ENCODE peak calls at places on chromosomes 6 and 20, in ten cellular contexts. C is OCI-LY7, P is GM12865, T is bronchial epithelial cell, M is tibial artery, J is Peyer's patch, X is astrocyte of the spinal cord, I is mucosa of descending colon, Y is BE2C, S is tibial nerve. W is an unnamed sample.

GRCh38 chr6:157944983-157945931 is 36.4 kb upstream of the SYNJ2 start:
- DNase-seq in C (no peak), P (no peak), T (no peak), M (no peak), J (no peak), X (peak), I (no peak), Y (no peak), S (no peak), W (no peak)

GRCh38 chr6:43219119-43219518 is 10.2 kb downstream of the DNPH1 start:
- DNase-seq in C (no peak), P (no peak), T (no peak), M (peak), J (no peak), X (no peak), I (no peak), Y (no peak), S (no peak), W (no peak)

GRCh38 chr6:170094686-170095272 is 196.1 kb downstream of the DLL1 start:
- DNase-seq in C (no peak), P (no peak), T (no peak), M (peak), J (peak), X (no peak), I (no peak), Y (no peak), S (no peak), W (no peak)

GRCh38 chr6:124974770-124975377 is 12.6 kb downstream of the RNF217 start:
- DNase-seq in C (no peak), P (no peak), T (no peak), M (no peak), J (no peak), X (no peak), I (no peak), Y (no peak), S (no peak), W (no peak)

GRCh38 chr6:41976794-41977484 is 35.3 kb upstream of the CCND3 start:
- DNase-seq in C (peak), P (peak), T (peak), M (no peak), J (peak), X (peak), I (no peak), Y (no peak), S (no peak), W (peak)

GRCh38 chr6:26189905-26190304 is 102.7 kb downstream of the HFE start:
- DNase-seq in C (no peak), P (no peak), T (no peak), M (no peak), J (no peak), X (no peak), I (no peak), Y (no peak), S (no peak), W (no peak)

GRCh38 chr20:47672886-47673670 is 112.2 kb downstream of the SULF2 start:
- DNase-seq in C (no peak), P (no peak), T (no peak), M (peak), J (no peak), X (no peak), I (no peak), Y (no peak), S (no peak), W (no peak)

GRCh38 chr6:117288083-117288715 is 22.8 kb downstream of the VGLL2 start:
- DNase-seq in C (no peak), P (no peak), T (no peak), M (no peak), J (no peak), X (no peak), I (no peak), Y (no peak), S (no peak), W (no peak)

GRCh38 chr6:6221829-6222535 is 98.5 kb downstream of the F13A1 start:
- DNase-seq in C (peak), P (peak), T (peak), M (no peak), J (no peak), X (no peak), I (no peak), Y (peak), S (no peak), W (peak)

GRCh38 chr20:2593756-2594155 is 57.4 kb downstream of the TMC2 start:
- DNase-seq in C (no peak), P (no peak), T (no peak), M (no peak), J (no peak), X (no peak), I (no peak), Y (no peak), S (no peak), W (no peak)

GRCh38 chr20:38215789-38216182 is 44.7 kb downstream of the KIAA1755 start:
- DNase-seq in C (no peak), P (no peak), T (no peak), M (peak), J (no peak), X (no peak), I (no peak), Y (no peak), S (no peak), W (no peak)

GRCh38 chr20:38213607-38213940 is 47.0 kb downstream of the KIAA1755 start:
- DNase-seq in C (no peak), P (no peak), T (no peak), M (no peak), J (no peak), X (no peak), I (no peak), Y (no peak), S (no peak), W (no peak)

GRCh38 chr20:38214256-38214870 is 46.2 kb downstream of the KIAA1755 start:
- DNase-seq in C (no peak), P (no peak), T (no peak), M (peak), J (no peak), X (no peak), I (no peak), Y (no peak), S (no peak), W (no peak)

GRCh38 chr20:38216201-38216600 is 44.3 kb downstream of the KIAA1755 start:
- DNase-seq in C (no peak), P (no peak), T (no peak), M (peak), J (no peak), X (no peak), I (no peak), Y (no peak), S (no peak), W (no peak)

GRCh38 chr20:38214871-38215788 is 45.4 kb downstream of the KIAA1755 start:
- DNase-seq in C (no peak), P (no peak), T (no peak), M (peak), J (no peak), X (no peak), I (no peak), Y (no peak), S (no peak), W (no peak)
- TF ChIP-seq CTCF in C (no peak), P (no peak), T (no peak), M (no peak), J (no peak), X (peak), I (no peak), Y (peak), S (no peak), W (peak)

DNA sequence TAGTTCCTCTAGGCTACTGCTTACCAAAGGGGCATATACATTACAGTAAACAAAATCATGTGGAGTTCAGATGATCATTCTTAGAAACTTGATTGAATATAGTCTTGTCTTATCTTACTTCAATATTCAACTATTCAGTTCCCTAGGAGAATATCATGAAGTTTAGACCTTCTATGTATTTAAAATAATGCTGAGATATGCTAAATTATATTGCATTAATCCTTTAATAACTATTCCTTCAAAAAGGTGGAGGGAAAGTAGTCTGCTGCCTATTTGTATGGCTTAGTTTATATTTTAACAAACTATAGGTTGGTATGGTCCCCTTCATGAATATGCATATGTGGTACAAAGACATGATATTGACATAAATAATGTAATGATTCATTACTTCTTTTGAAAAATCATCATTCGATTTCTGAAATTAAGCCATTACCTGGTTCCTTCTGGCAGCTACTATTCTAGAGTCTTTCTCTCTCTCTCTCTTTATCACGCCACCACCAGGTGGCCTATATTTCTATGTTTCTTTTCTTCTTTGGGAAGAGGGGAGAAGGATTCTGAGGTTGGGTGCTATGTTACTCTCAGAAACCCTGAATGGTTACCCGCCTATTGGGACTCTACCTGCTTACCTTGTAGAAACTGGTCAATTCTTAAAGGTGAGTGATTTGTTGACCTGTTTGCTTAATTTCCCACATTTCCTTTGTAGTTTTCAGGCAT is 855.8 kb downstream of the HACE1 start:
- DNase-seq in C (no peak), P (no peak), T (no peak), M (no peak), J (no peak), X (no peak), I (no peak), Y (no peak), S (no peak), W (no peak)
- H3K4me3 ChIP-seq in C (no peak), P (no peak), T (no peak), M (no peak), J (no peak), X (no peak), I (no peak), Y (no peak), S (no peak), W (no peak)

DNA sequence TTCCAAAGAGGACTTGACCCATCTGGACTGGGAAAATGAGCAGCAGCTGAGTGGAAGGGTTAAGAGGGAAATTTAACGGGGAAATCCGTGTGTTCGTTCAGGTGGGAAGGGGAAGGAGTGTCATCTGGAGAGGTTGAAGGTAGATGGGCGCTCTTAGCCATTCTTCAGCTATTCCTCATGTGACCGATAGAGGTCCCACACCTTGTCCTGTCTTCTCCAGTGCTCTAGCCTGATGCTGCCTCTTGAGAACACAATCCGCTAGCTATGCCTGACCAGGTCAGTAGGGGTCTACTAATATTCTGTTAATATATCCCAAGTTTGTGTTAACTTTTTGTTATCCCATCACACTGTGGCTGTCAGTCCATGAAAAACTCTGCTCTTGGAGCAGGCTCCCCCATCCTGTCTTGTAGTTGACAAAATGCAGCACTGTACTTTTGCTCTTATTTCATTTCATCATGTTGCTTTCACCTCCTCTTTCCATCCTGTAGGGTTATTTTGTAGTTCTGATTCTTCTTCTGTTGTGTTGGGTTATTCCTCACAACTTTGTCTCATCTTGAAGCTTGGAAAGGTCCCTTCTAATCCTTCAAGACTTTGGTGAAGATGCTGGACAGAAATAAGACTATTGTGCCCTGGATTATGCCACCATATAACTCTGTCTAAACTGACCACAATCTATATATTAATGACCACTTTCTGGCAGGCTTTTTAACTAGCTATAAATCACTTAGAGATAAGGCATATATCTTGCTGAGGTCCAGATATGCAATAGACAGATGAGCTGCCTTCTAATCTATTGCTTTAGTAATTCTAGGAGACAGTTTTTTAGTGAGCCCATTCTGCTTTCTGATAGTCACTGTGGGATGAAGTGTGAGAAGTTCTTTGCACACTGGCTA is 123.4 kb upstream of the SUPT3H start:
- DNase-seq in C (peak), P (peak), T (no peak), M (no peak), J (no peak), X (no peak), I (no peak), Y (peak), S (no peak), W (peak)
- TF ChIP-seq CTCF in C (peak), P (peak), T (no peak), M (no peak), J (no peak), X (peak), I (no peak), Y (peak), S (no peak), W (peak)

DNA sequence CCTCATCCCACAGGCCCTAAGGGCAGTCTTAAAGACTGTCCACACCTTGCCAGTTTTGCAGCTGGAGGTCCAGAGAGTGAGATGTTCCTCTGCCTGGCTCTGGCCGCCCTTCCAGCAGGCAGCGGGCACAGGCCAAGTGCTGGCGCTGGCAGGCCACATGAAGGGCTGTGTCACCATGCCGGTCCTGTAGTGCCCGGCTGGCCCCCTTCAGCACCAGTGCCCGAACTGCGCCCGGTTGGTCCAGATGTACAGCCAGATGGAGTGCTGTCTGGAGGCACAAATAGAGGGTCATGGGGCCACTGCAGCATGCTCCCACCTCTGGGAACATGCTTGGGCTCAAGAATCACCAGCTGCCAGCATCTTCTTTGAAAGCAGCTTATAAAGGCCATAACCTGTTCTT is 3.8 kb downstream of the NFKBIE start:
- DNase-seq in C (no peak), P (no peak), T (no peak), M (no peak), J (no peak), X (no peak), I (no peak), Y (no peak), S (no peak), W (no peak)
- H3K4me3 ChIP-seq in C (no peak), P (peak), T (no peak), M (no peak), J (no peak), X (no peak), I (no peak), Y (no peak), S (no peak), W (no peak)

DNA sequence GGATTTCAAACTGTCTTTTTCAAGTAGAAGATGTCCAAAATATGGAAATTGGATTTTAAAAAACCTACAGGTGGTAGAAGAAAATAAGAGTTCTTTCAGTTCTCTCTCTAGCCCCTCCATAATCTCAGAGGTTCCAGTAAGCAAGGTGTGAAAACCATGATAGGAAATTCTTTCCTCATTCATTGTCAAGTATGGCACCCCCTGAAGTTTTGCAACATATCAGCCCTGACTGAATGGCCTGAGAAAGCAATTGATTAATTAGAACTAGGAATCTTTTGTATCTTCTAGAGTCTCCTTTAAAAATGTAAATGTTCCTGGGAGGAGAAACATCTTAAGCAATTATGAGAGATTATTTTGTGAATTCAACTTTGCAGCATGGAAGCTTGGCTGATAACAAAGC is 198.7 kb upstream of the STXBP5 start:
- DNase-seq in C (no peak), P (no peak), T (no peak), M (no peak), J (no peak), X (no peak), I (no peak), Y (peak), S (no peak), W (no peak)
- TF ChIP-seq CTCF in C (peak), P (no peak), T (no peak), M (no peak), J (no peak), X (peak), I (no peak), Y (peak), S (no peak), W (no peak)

GRCh38 chr20:51734876-51735499 is 33.2 kb downstream of the ATP9A start:
- DNase-seq in C (no peak), P (no peak), T (no peak), M (no peak), J (no peak), X (no peak), I (no peak), Y (no peak), S (no peak), W (no peak)

GRCh38 chr20:51738877-51739447 is 29.2 kb downstream of the ATP9A start:
- DNase-seq in C (no peak), P (no peak), T (peak), M (no peak), J (no peak), X (no peak), I (no peak), Y (no peak), S (no peak), W (peak)

GRCh38 chr20:51736947-51737346 is 31.2 kb downstream of the ATP9A start:
- DNase-seq in C (no peak), P (no peak), T (no peak), M (no peak), J (no peak), X (no peak), I (no peak), Y (no peak), S (no peak), W (no peak)

GRCh38 chr20:51733070-51733469 is 35.1 kb downstream of the ATP9A start:
- DNase-seq in C (no peak), P (no peak), T (no peak), M (no peak), J (no peak), X (no peak), I (no peak), Y (no peak), S (no peak), W (no peak)

DNA sequence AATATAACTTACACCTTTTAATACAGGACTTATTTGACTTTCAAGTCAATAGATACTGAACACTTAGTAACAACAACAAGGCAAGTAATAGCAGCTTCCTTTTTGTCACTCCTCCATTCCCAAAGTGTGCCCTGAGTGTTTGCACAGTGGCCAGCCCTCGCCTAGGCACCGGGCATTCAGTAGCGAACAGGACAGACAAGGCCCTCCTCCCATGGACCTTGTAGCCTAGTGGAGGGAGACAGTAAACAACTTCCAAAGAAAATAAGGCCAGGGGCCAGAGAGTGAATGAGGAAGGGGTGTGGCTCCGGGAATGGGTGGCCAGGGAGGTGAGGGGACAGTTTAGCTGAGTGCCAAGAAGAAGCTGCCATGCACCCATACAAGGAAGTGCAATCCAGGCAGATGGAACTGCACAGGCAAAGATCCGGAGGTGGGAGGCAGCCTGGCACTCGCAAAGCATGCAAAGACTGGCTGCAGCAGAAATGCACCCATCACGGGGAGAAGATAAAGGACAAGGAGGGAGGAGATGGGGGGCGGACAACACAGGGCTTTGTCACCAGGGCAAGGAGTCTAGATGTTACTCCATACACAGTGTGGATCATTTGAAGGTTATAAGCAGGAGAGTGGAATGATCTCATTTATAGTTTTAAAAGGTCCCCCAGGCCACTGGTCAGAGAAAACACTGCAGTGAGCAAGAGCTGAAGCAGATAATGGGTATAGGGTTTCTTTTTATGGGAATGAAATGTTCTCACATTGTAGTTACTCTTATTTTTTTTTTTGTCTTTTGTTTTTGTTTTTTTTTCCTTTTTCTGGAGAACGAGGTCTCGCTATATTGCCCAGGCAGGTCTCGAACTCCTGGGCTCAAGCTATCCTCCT is 32.2 kb downstream of the ATP9A start:
- DNase-seq in C (no peak), P (no peak), T (no peak), M (no peak), J (peak), X (no peak), I (peak), Y (no peak), S (no peak), W (no peak)
- H3K4me3 ChIP-seq in C (no peak), P (no peak), T (no peak), M (no peak), J (no peak), X (no peak), I (no peak), Y (no peak), S (no peak), W (no peak)

DNA sequence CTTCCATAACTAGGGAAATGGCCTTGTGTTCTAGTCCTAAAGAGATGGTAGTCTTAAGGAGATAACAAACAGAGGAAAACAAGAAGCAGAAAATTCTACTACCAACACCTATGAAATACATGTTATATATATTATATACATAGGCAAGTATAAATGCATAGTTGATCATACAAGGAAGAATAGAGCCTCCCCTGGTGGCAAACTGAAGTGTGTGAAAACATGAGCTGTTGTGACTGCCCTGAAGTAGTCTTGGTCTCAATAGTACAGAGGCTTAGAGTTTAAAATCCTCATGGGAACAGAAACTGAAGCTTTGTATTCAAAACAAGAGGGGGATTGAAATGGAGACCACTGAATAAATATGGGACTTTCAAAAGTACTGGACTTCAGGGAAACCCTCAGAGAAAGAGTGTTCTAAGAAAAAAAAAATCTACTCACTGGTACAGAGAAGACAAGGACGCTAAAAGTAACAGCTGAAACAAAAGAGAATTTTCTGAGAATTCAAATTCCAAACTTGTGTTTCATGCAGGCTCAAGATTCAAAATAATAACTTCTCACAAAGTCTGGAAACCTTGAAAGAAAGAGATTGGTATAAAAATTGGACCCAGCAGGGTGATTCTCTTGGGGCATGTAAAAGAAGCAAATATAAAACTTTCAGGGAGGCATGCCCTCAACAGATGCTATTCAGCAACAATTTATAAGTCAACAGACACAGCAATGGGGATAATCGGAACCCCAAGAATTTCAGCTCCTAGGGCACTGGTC is 59.7 kb upstream of the SAMD3 start:
- DNase-seq in C (peak), P (peak), T (peak), M (no peak), J (no peak), X (peak), I (no peak), Y (no peak), S (no peak), W (peak)
- TF ChIP-seq CTCF in C (peak), P (peak), T (peak), M (no peak), J (peak), X (peak), I (no peak), Y (peak), S (no peak), W (peak)

W was measured in epithelial cell of esophagus.